ENCODE peak calls at places on chromosomes 12 and 14, in four cellular contexts. D is neuronal stem cell; O is CD4-positive, CD25-positive, alpha-beta regulatory T cell; K is left ventricle myocardium inferior. H is an unnamed sample.
A peak's percentile ranks its signal among the peaks of the same experiment; 100 is the strongest.

GRCh38 chr12:124283326-124283725 is 11.6 kb upstream of the RFLNA start:
- DNase-seq in D (no peak), O (no peak), K (no peak), H (no peak)

GRCh38 chr12:70230934-70231606 is 12.2 kb upstream of the CNOT2 start:
- DNase-seq in D (no peak), O (no peak), K (no peak), H (no peak)

GRCh38 chr14:89563503-89563902 is 146.5 kb upstream of the FOXN3 start:
- DNase-seq in D (no peak), O (no peak), K (no peak), H (no peak)

GRCh38 chr14:105205718-105206208 is 24.7 kb upstream of the NUDT14 start:
- DNase-seq in D (no peak), O (no peak), K (no peak), H (no peak)

GRCh38 chr14:88301381-88301780 is 21.7 kb downstream of the KCNK10 start:
- DNase-seq in D (no peak), O (no peak), K (no peak), H (no peak)

GRCh38 chr12:124914392-124915248 is at the start of gene UBC:
- DNase-seq in D (peak; percentile 94), O (peak; percentile 82), K (peak; percentile 90), H (peak; percentile 91)

GRCh38 chr14:59600211-59600945 is 23.8 kb upstream of the CCDC175 start:
- DNase-seq in D (no peak), O (no peak), K (no peak), H (no peak)

GRCh38 chr14:47917344-47917954 is 242.0 kb upstream of the MDGA2 start:
- DNase-seq in D (peak; percentile 17), O (no peak), K (no peak), H (peak; percentile 5)

GRCh38 chr12:18221726-18222125 is 39.6 kb upstream of the PIK3C2G start:
- DNase-seq in D (no peak), O (no peak), K (no peak), H (no peak)

GRCh38 chr14:84197704-84198103 is 1332.2 kb upstream of the FLRT2 start:
- DNase-seq in D (no peak), O (no peak), K (no peak), H (no peak)

GRCh38 chr12:56836317-56836716 is 73.2 kb downstream of the HSD17B6 start:
- DNase-seq in D (no peak), O (no peak), K (peak; percentile 19), H (no peak)

GRCh38 chr14:106586098-106586704 is 1059.8 kb downstream of the TMEM121 start:
- DNase-seq in D (no peak), O (peak; percentile 20), K (no peak), H (peak; percentile 58)

GRCh38 chr12:48296586-48297396 is 53.9 kb downstream of the ZNF641 start:
- DNase-seq in D (peak; percentile 66), O (no peak), K (peak; percentile 79), H (no peak)

GRCh38 chr12:108664338-108665258 is 30.9 kb upstream of the SELPLG start:
- DNase-seq in D (peak; percentile 80), O (peak; percentile 67), K (peak; percentile 76), H (peak; percentile 85)

GRCh38 chr14:101960225-101960624 is 4.1 kb upstream of the DYNC1H1 start:
- DNase-seq in D (no peak), O (no peak), K (no peak), H (peak; percentile 70)

GRCh38 chr12:124927325-124928094 is 13.1 kb upstream of the UBC start:
- DNase-seq in D (peak; percentile 91), O (peak; percentile 78), K (peak; percentile 87), H (peak; percentile 92)

GRCh38 chr12:82510386-82510785 is 152.1 kb downstream of the METTL25 start:
- DNase-seq in D (no peak), O (no peak), K (no peak), H (no peak)

GRCh38 chr12:50197297-50197727 is 30.1 kb upstream of the CERS5 start:
- DNase-seq in D (no peak), O (no peak), K (no peak), H (no peak)

GRCh38 chr12:50201987-50202521 is 34.9 kb upstream of the CERS5 start:
- DNase-seq in D (no peak), O (no peak), K (no peak), H (no peak)

GRCh38 chr12:50198829-50199228 is 31.7 kb upstream of the CERS5 start:
- DNase-seq in D (no peak), O (no peak), K (no peak), H (no peak)

GRCh38 chr12:50203691-50204090 is 36.5 kb upstream of the CERS5 start:
- DNase-seq in D (no peak), O (no peak), K (no peak), H (no peak)

GRCh38 chr12:50200507-50201273 is 33.5 kb upstream of the CERS5 start:
- DNase-seq in D (no peak), O (no peak), K (no peak), H (no peak)
- H3K4me1 ChIP-seq in D (no peaks in the 10 kb centered on the region), O (no peaks in the 10 kb centered on the region), K (no peaks in the 10 kb centered on the region), H (peaks cover 4% of the 10 kb centered on the region)

GRCh38 chr12:128795530-128796361 is 28.0 kb downstream of the SLC15A4 start:
- DNase-seq in D (no peak), O (no peak), K (no peak), H (no peak)

GRCh38 chr12:128797119-128798118 is 26.3 kb downstream of the SLC15A4 start:
- DNase-seq in D (no peak), O (no peak), K (no peak), H (no peak)

GRCh38 chr12:128798543-128799341 is 25.0 kb downstream of the SLC15A4 start:
- DNase-seq in D (no peak), O (no peak), K (no peak), H (no peak)

GRCh38 chr12:128794661-128795529 is 28.9 kb downstream of the SLC15A4 start:
- DNase-seq in D (no peak), O (no peak), K (no peak), H (no peak)

DNA sequence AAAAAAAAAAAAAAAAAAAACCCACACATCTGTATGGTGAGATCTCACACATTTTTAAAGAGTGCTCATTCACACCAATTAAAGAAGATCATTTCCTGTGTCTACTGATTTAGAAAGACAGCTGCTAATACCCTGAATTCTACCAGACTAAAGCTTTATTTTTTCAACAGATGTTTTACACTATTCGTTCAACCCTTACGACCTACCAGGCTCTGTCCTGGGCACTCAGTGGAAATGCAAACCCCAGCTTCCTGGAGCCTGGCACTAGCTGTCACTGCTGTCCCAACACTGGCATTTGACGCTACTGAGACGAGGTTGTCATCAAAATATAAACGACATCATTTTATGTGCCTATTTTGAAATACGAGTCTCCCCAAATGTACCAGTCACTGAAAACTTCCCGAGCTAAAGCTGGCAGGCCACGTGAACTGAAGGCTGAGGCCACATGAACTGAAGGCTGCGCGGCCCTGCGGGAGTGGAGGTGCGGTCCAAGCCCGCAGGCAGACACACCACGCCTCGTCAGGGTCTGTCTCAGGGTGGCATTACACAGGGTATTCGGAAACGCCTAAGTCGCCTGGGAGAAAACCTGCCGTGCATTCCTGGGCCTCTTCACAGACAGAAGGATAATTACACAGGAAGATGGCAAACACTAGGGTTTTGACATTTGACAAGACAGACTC is 27.2 kb downstream of the SLC15A4 start:
- DNase-seq in D (no peak), O (no peak), K (no peak), H (no peak)
- H3K36me3 ChIP-seq in D (peaks cover 27% of the 10 kb centered on the region), O (peaks cover 69% of the 10 kb centered on the region), K (peaks cover 97% of the 10 kb centered on the region), H (peaks cover 57% of the 10 kb centered on the region)

DNA sequence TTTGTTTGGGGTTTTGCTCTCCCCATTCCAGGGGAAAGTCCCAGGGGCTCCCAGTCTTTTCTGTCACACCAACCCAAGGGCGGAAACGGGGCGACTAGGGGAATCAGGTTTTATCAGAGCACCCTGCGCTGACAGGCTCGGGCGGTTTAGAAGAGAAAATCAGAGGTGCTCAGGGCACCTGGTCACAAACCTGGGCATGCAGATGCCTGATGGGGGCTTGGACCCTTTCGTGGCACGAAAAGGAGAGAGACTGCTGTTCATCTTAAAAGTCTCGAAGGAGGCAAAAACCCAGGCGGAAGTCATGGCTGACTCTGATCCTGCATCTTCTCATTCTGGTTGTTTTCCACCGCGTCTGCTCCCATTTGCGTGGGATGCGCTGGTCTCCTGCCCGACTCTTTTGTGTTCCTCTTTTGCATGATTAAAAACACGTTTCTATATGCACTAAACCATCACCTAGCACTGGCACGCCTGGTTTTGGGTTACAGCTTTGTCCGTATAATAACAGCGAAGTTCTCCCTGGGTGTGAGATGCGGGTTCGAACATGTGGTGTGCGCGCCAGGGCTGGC is 13.2 kb downstream of the OTX2 start:
- DNase-seq in D (no peak), O (no peak), K (no peak), H (peak; percentile 61)
- H3K27me3 ChIP-seq in D (peaks cover 96% of the 10 kb centered on the region), O (peaks cover 39% of the 10 kb centered on the region), K (peaks cover 100% of the 10 kb centered on the region), H (no peaks in the 10 kb centered on the region)

GRCh38 chr14:99194136-99194535 is 77.9 kb downstream of the BCL11B start:
- DNase-seq in D (no peak), O (no peak), K (no peak), H (no peak)
- H3K4me1 ChIP-seq in D (no peaks in the 10 kb centered on the region), O (peaks cover 100% of the 10 kb centered on the region), K (peaks cover 17% of the 10 kb centered on the region), H (peaks cover 2% of the 10 kb centered on the region)

DNA sequence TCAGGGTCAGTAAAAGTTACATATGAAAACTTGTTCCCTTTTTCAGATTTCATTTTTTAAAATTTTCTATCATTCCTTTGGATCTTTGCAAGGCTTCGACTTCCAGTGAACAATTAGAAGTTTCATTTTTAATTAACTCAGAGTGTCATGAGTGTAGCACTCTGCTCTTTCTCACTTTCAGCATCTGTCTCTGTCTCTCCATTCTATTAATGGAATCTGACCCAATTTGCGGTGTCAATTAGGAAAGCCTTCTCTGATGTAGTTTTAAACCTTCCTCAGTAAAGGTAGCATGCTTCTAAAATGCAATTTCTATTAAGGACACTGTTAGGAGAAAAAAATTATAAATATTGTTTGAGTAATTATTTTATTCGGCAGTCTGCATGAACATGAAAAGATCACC is 68.3 kb downstream of the SLC38A1 start:
- DNase-seq in D (no peak), O (no peak), K (no peak), H (no peak)
- H3K36me3 ChIP-seq in D (peaks cover 56% of the 10 kb centered on the region), O (peaks cover 99% of the 10 kb centered on the region), K (peaks cover 56% of the 10 kb centered on the region), H (peaks cover 86% of the 10 kb centered on the region)

GRCh38 chr14:68392393-68393085 is 400.3 kb downstream of the ZFP36L1 start:
- DNase-seq in D (peak; percentile 21), O (no peak), K (peak; percentile 56), H (no peak)

GRCh38 chr14:68390731-68391130 is 402.1 kb downstream of the ZFP36L1 start:
- DNase-seq in D (no peak), O (no peak), K (no peak), H (no peak)

GRCh38 chr14:68386950-68387779 is 405.7 kb downstream of the ZFP36L1 start:
- DNase-seq in D (no peak), O (no peak), K (no peak), H (no peak)

GRCh38 chr14:68391292-68392014 is 401.4 kb downstream of the ZFP36L1 start:
- DNase-seq in D (no peak), O (no peak), K (no peak), H (no peak)

DNA sequence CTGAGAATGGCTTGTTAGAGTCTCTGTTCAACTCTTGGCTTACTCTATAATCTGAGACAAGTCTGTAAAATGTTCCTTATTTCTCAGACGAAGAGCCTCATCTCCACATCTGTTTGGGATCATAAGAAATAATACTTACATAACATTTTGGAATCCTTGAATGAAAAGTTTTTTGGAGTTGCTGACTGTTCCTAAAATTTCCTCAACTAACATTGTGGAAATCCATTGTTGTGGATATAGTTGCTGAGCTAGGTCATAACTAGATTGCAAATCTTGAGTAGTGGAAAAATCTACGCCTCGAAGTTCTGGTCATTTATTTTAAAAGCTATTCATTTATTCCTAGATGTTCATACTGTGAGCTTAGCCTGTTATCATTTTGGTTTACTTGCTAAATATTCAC is 402.9 kb downstream of the ZFP36L1 start:
- DNase-seq in D (no peak), O (no peak), K (no peak), H (no peak)
- H3K27me3 ChIP-seq in D (no peaks in the 10 kb centered on the region), O (no peaks in the 10 kb centered on the region), K (no peaks in the 10 kb centered on the region), H (no peaks in the 10 kb centered on the region)

GRCh38 chr14:71662291-71662790 is 269.9 kb upstream of the RGS6 start:
- DNase-seq in D (no peak), O (no peak), K (no peak), H (no peak)
- H3K4me1 ChIP-seq in D (peaks cover 13% of the 10 kb centered on the region), O (peaks cover 3% of the 10 kb centered on the region), K (peaks cover 10% of the 10 kb centered on the region), H (peaks cover 10% of the 10 kb centered on the region)

GRCh38 chr14:51724650-51725049 is 72.9 kb downstream of the FRMD6 start:
- DNase-seq in D (no peak), O (no peak), K (no peak), H (no peak)
- H3K36me3 ChIP-seq in D (peaks cover 21% of the 10 kb centered on the region), O (no peaks in the 10 kb centered on the region), K (peaks cover 79% of the 10 kb centered on the region), H (no peaks in the 10 kb centered on the region)